ENCODE peak calls at places on chromosomes 13 and 19, in six cellular contexts. L is cardiac muscle cell; M is posterior cingulate gyrus; V is CD8-positive, alpha-beta memory T cell; J is NCI-H82; D is A172. Z is an unnamed sample.

GRCh38 chr19:56217039-56217949 is 15.2 kb downstream of the ZSCAN5C start:
- DNase-seq in M (peak), V (no peak), L (no peak), J (no peak), D (no peak), Z (no peak)

GRCh38 chr13:103006706-103007426 is 59.4 kb downstream of the SLC10A2 start:
- DNase-seq in L (peak), V (no peak), D (no peak), J (no peak), M (no peak), Z (no peak)

GRCh38 chr13:109331898-109332297 is 454.5 kb downstream of the IRS2 start:
- DNase-seq in L (no peak), M (no peak), D (peak), V (no peak), J (peak), Z (no peak)

GRCh38 chr19:35702223-35703012 is 1.9 kb upstream of the ZBTB32 start:
- DNase-seq in L (peak), V (peak), D (peak), J (peak), M (peak), Z (peak)

GRCh38 chr19:46368116-46368515 is 21.2 kb downstream of the PPP5C start:
- DNase-seq in D (no peak), V (no peak), L (no peak), M (peak), J (peak), Z (no peak)

GRCh38 chr13:50615234-50615633 is 228.3 kb downstream of the DLEU7 start:
- DNase-seq in M (no peak), J (no peak), L (no peak), V (no peak), D (no peak), Z (no peak)

GRCh38 chr13:45861352-45861751 is 9.8 kb upstream of the SIAH3 start:
- DNase-seq in M (no peak), V (no peak), D (peak), L (no peak), J (no peak), Z (no peak)

GRCh38 chr13:70747305-70747704 is 639.1 kb upstream of the KLHL1 start:
- DNase-seq in J (peak), M (no peak), V (no peak), L (no peak), D (no peak), Z (no peak)

GRCh38 chr13:112737329-112737728 is 47.5 kb downstream of the ATP11A start:
- DNase-seq in L (no peak), J (no peak), V (no peak), D (no peak), M (no peak), Z (no peak)

GRCh38 chr13:40963927-40964326 is 55.2 kb downstream of the ELF1 start:
- DNase-seq in V (no peak), J (no peak), L (no peak), M (no peak), D (peak), Z (no peak)

GRCh38 chr19:1170938-1171754 is 2.9 kb downstream of the SBNO2 start:
- DNase-seq in V (no peak), L (no peak), M (no peak), D (no peak), J (no peak), Z (no peak)

GRCh38 chr13:99969934-99970760 is 1.4 kb downstream of the ZIC5 start:
- DNase-seq in D (peak), J (peak), L (peak), V (no peak), M (peak), Z (no peak)

GRCh38 chr13:102768914-102769313 is 4.7 kb downstream of the TEX30 start:
- DNase-seq in L (no peak), M (no peak), J (no peak), V (no peak), D (no peak), Z (no peak)

GRCh38 chr19:43905897-43906296 is 29.2 kb downstream of the ZNF45 start:
- DNase-seq in V (no peak), J (no peak), M (no peak), D (no peak), L (no peak), Z (no peak)

GRCh38 chr13:43237616-43238015 is 214.2 kb downstream of the DNAJC15 start:
- DNase-seq in D (no peak), M (no peak), J (no peak), V (no peak), L (no peak), Z (no peak)

GRCh38 chr13:66962953-66963352 is 267.2 kb downstream of the PCDH9 start:
- DNase-seq in L (no peak), J (no peak), V (no peak), D (no peak), M (no peak), Z (no peak)

GRCh38 chr13:39585219-39585618 is 17.8 kb downstream of the LHFPL6 start:
- DNase-seq in V (no peak), M (no peak), J (no peak), D (no peak), L (no peak), Z (no peak)

GRCh38 chr13:21625366-21625765 is 21.4 kb upstream of the MICU2 start:
- DNase-seq in J (peak), V (no peak), D (peak), M (no peak), L (no peak), Z (no peak)

GRCh38 chr13:35086667-35087066 is 144.6 kb downstream of the NBEA start:
- DNase-seq in V (no peak), L (no peak), D (peak), J (no peak), M (no peak), Z (no peak)

GRCh38 chr19:55498246-55498645 is 10.0 kb downstream of the SSC5D start:
- DNase-seq in L (no peak), M (no peak), J (no peak), D (no peak), V (no peak), Z (no peak)

GRCh38 chr13:32026619-32027018 is 5.0 kb upstream of the FRY start:
- DNase-seq in L (no peak), J (peak), M (no peak), V (no peak), D (no peak), Z (no peak)

GRCh38 chr19:50705422-50706019 is 14.1 kb downstream of the SHANK1 start:
- DNase-seq in D (peak), J (peak), M (no peak), V (no peak), L (peak), Z (no peak)

GRCh38 chr13:110915874-110916670 is 1.2 kb upstream of the ANKRD10 start:
- DNase-seq in M (no peak), L (no peak), D (peak), V (no peak), J (no peak), Z (no peak)

GRCh38 chr19:2569596-2570465 is 93.9 kb downstream of the GADD45B start:
- DNase-seq in L (no peak), M (peak), V (no peak), D (no peak), J (no peak), Z (no peak)

GRCh38 chr19:28076628-28077027 is 1136.3 kb downstream of the UQCRFS1 start:
- DNase-seq in L (no peak), V (no peak), J (no peak), D (no peak), M (no peak), Z (no peak)

GRCh38 chr13:113152894-113153809 is 5.3 kb upstream of the PROZ start:
- DNase-seq in V (no peak), L (peak), J (no peak), M (peak), D (no peak), Z (peak)

GRCh38 chr19:41939861-41940442 is 11.7 kb upstream of the ERFL start:
- DNase-seq in V (no peak), L (peak), J (peak), M (no peak), D (no peak), Z (peak)

GRCh38 chr19:52397310-52398090 is at the start of gene ZNF528:
- DNase-seq in V (peak), L (peak), J (peak), D (peak), M (peak), Z (peak)

GRCh38 chr19:54339646-54340358 is 840 bp upstream of the LILRA4 start:
- DNase-seq in J (no peak), M (no peak), D (no peak), L (no peak), V (no peak), Z (no peak)

GRCh38 chr19:41688098-41688497 is at the start of gene CEACAM7:
- DNase-seq in J (no peak), V (no peak), L (no peak), D (no peak), M (no peak), Z (no peak)

GRCh38 chr19:34985249-34986022 is 14.7 kb upstream of the GRAMD1A start:
- DNase-seq in V (no peak), M (peak), L (no peak), J (peak), D (no peak), Z (peak)

GRCh38 chr13:47680752-47681151 is 320.3 kb downstream of the SUCLA2 start:
- DNase-seq in L (no peak), J (no peak), M (no peak), V (no peak), D (peak), Z (no peak)

GRCh38 chr19:44164673-44165512 is at the start of gene ZNF226:
- DNase-seq in J (peak), V (peak), D (peak), L (peak), M (peak), Z (peak)

GRCh38 chr13:102642475-102642874 is 45.7 kb downstream of the TPP2 start:
- DNase-seq in M (peak), J (peak), V (no peak), L (no peak), D (no peak), Z (peak)

GRCh38 chr19:34269081-34269480 is 14.7 kb downstream of the GARRE1 start:
- DNase-seq in J (no peak), D (no peak), L (no peak), V (no peak), M (peak), Z (no peak)

GRCh38 chr13:99671746-99672145 is 170.5 kb downstream of the TM9SF2 start:
- DNase-seq in M (no peak), V (no peak), D (no peak), L (no peak), J (no peak), Z (no peak)

GRCh38 chr19:16449330-16449961 is 22.3 kb downstream of the EPS15L1 start:
- DNase-seq in D (peak), M (no peak), V (no peak), J (no peak), L (no peak), Z (no peak)

GRCh38 chr13:113588394-113589111 is 4.0 kb downstream of the TFDP1 start:
- DNase-seq in L (no peak), D (no peak), J (no peak), V (no peak), M (no peak), Z (peak)

GRCh38 chr13:52128714-52129700 is at the start of gene NEK5:
- DNase-seq in L (peak), J (peak), M (peak), D (peak), V (peak), Z (peak)